ENCODE peak calls at places on chromosomes 11 and 22, in eight cellular contexts. O, P, E, Y, T, X, M and W are unnamed samples.

GRCh38 chr11:82045748-82046457 is 687.8 kb downstream of the FAM181B start:
- DNase-seq in O (no peak), P (no peak), T (no peak), Y (no peak), M (no peak), X (no peak), E (no peak), W (no peak)

GRCh38 chr11:33912405-33913361 is 20.8 kb upstream of the LMO2 start:
- DNase-seq in M (peak), T (no peak), E (peak), Y (peak), O (no peak), P (no peak), X (peak), W (no peak)

GRCh38 chr22:42626431-42626830 is 11.7 kb upstream of the POLDIP3 start:
- DNase-seq in X (no peak), P (no peak), Y (no peak), M (no peak), T (no peak), E (no peak), O (no peak), W (no peak)

GRCh38 chr22:50628543-50629134 is 687 bp upstream of the ARSA start:
- DNase-seq in M (no peak), Y (no peak), O (no peak), E (no peak), T (no peak), P (no peak), X (no peak), W (no peak)

GRCh38 chr22:50733521-50734342 is 4.3 kb upstream of the ACR start:
- DNase-seq in M (no peak), P (peak), X (peak), O (no peak), Y (no peak), T (peak), E (peak), W (no peak)

GRCh38 chr11:1073261-1073724 is 1.4 kb upstream of the MUC2 start:
- DNase-seq in X (peak), T (peak), E (peak), M (peak), Y (no peak), O (no peak), P (peak), W (no peak)

GRCh38 chr11:44607987-44608386 is 42.5 kb downstream of the CD82 start:
- DNase-seq in X (peak), E (no peak), O (no peak), M (no peak), Y (no peak), P (no peak), T (no peak), W (no peak)

GRCh38 chr11:124204008-124204407 is 20.9 kb downstream of the OR10D3 start:
- DNase-seq in O (no peak), M (no peak), Y (no peak), P (no peak), T (no peak), E (no peak), X (no peak), W (no peak)

GRCh38 chr11:46278387-46279173 is 1.1 kb downstream of the CREB3L1 start:
- DNase-seq in O (peak), P (peak), Y (no peak), X (peak), M (no peak), T (peak), E (no peak), W (peak)

GRCh38 chr22:48365386-48365785 is 1462.3 kb downstream of the BRD1 start:
- DNase-seq in X (no peak), P (no peak), M (no peak), E (no peak), Y (no peak), O (no peak), T (no peak), W (no peak)

GRCh38 chr22:25911243-25911972 is 169.4 kb downstream of the MYO18B start:
- DNase-seq in X (no peak), E (no peak), M (no peak), Y (no peak), P (no peak), T (no peak), O (no peak), W (no peak)

GRCh38 chr22:29635734-29636357 is 32.4 kb downstream of the NF2 start:
- DNase-seq in O (peak), M (peak), Y (peak), X (peak), T (no peak), E (no peak), P (no peak), W (no peak)

GRCh38 chr22:45211435-45211834 is 29.3 kb downstream of the KIAA0930 start:
- DNase-seq in X (no peak), O (no peak), Y (no peak), P (no peak), E (no peak), M (no peak), T (no peak), W (no peak)

GRCh38 chr11:69005631-69006368 is 7.2 kb downstream of the MRGPRF start:
- DNase-seq in M (no peak), X (no peak), Y (no peak), P (no peak), T (no peak), E (no peak), O (no peak), W (no peak)

GRCh38 chr22:50305658-50306566 is 1.5 kb downstream of the PLXNB2 start:
- DNase-seq in T (peak), M (peak), Y (peak), X (peak), E (peak), P (peak), O (peak), W (no peak)

GRCh38 chr11:125954945-125955640 is 9.2 kb downstream of the VSIG10L2 start:
- DNase-seq in P (no peak), M (no peak), X (no peak), O (no peak), E (no peak), T (no peak), Y (no peak), W (no peak)

GRCh38 chr11:68128682-68129327 is 7.6 kb upstream of the CHKA start:
- DNase-seq in O (no peak), X (peak), P (peak), T (peak), Y (no peak), M (no peak), E (peak), W (no peak)

GRCh38 chr22:47779474-47779873 is 1017.0 kb downstream of the TBC1D22A start:
- DNase-seq in E (no peak), P (no peak), O (no peak), T (no peak), M (no peak), X (no peak), Y (no peak), W (no peak)

GRCh38 chr11:11068113-11068512 is 210.3 kb upstream of the ZBED5 start:
- DNase-seq in P (no peak), T (no peak), Y (no peak), O (no peak), E (no peak), X (no peak), M (no peak), W (no peak)

GRCh38 chr22:19513823-19514222 is 10.4 kb downstream of the CLDN5 start:
- DNase-seq in Y (no peak), X (no peak), E (no peak), P (no peak), T (no peak), O (no peak), M (no peak), W (no peak)

GRCh38 chr11:84719935-84720577 is 907.1 kb downstream of the DLG2 start:
- DNase-seq in T (no peak), X (no peak), Y (no peak), M (no peak), P (peak), E (no peak), O (peak), W (peak)

GRCh38 chr22:37752189-37753061 is 55.3 kb upstream of the GCAT start:
- DNase-seq in M (peak), E (peak), X (peak), P (peak), T (peak), Y (no peak), O (no peak), W (peak)

GRCh38 chr11:45665933-45666647 is 668 bp upstream of the CHST1 start:
- DNase-seq in O (no peak), T (peak), Y (no peak), X (no peak), M (no peak), P (no peak), E (peak), W (no peak)

GRCh38 chr11:44732564-44732963 is 5.8 kb downstream of the TSPAN18 start:
- DNase-seq in T (no peak), P (peak), M (no peak), X (no peak), Y (no peak), E (no peak), O (no peak), W (no peak)

GRCh38 chr11:72643547-72643946 is 30.7 kb downstream of the PDE2A start:
- DNase-seq in P (peak), E (peak), X (no peak), O (no peak), Y (no peak), T (no peak), M (peak), W (no peak)

GRCh38 chr11:60334005-60334620 is 7.1 kb downstream of the MS4A6E start:
- DNase-seq in T (peak), Y (peak), M (peak), X (peak), E (peak), P (peak), O (peak), W (peak)

GRCh38 chr11:11265994-11266606 is 87.0 kb downstream of the CSNK2A3 start:
- DNase-seq in M (peak), E (no peak), Y (peak), T (no peak), X (peak), P (no peak), O (peak), W (peak)

GRCh38 chr11:19821412-19821875 is 108.8 kb downstream of the NAV2 start:
- DNase-seq in Y (no peak), P (no peak), O (no peak), T (no peak), X (no peak), M (no peak), E (no peak), W (no peak)

GRCh38 chr11:12330491-12331231 is 46.7 kb upstream of the PARVA start:
- DNase-seq in O (no peak), Y (no peak), P (no peak), T (no peak), X (peak), E (no peak), M (no peak), W (peak)

GRCh38 chr22:22788460-22789037 is 99.1 kb upstream of the IGLL5 start:
- DNase-seq in T (no peak), M (no peak), E (no peak), X (no peak), P (no peak), O (no peak), Y (no peak), W (no peak)

GRCh38 chr11:36540998-36541397 is 26.8 kb upstream of the RAG1 start:
- DNase-seq in E (no peak), P (peak), M (no peak), X (peak), Y (peak), T (no peak), O (no peak), W (no peak)

GRCh38 chr11:112837162-112837826 is 123.9 kb upstream of the NCAM1 start:
- DNase-seq in O (no peak), Y (no peak), P (no peak), T (no peak), X (no peak), E (no peak), M (no peak), W (no peak)
- TF ChIP-seq CTCF in O (no peak), Y (no peak), P (no peak), T (no peak), X (no peak), E (no peak), M (no peak), W (no peak)

DNA sequence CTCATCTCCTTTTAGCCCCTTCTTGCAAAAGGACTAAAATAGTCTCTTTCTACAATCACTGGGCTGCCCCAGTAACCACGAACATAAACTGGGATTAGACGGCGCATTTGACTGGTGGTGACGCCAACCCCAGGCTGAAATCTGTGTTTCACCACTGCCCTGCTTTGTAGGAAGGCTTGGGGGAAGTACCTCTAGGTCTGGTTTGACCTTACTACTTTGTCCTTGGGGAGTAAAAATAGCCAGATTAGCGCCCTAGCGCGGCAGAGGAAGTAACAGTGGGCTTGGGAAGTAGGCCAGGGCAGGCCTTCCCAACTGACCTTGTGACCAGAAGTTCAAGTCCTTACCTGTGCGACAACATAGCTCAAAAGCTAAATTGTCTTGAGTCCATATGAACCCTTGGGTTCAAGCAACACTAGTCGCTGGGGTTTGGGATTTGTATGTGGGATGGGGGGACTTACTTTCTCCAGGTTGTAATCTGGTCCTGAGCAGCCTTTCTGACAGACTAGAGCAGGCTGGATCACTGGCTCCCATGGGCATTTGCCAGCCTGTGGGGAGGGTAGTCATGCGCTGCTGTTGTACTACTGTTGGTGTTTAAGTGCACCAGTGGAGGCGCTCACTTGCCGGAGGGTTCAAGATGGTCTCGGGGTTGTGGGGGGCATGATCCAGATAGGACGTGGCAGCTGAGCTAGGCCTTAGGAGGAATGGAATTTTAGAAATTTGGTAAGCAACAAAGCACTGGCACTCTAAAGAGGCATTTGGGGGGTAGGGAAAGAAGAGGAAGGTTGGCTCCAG is 953 bp upstream of the PACS1 start:
- DNase-seq in T (peak), Y (peak), M (peak), P (peak), X (peak), E (peak), O (no peak), W (no peak)
- TF ChIP-seq CTCF in T (no peak), Y (no peak), M (peak), P (peak), X (peak), E (peak), O (no peak), W (no peak)

GRCh38 chr11:128467610-128468041 is 119.7 kb downstream of the ETS1 start:
- DNase-seq in M (peak), E (peak), T (no peak), O (no peak), Y (no peak), X (peak), P (no peak), W (peak)
- TF ChIP-seq CTCF in M (no peak), E (no peak), T (no peak), O (no peak), Y (no peak), X (peak), P (no peak), W (no peak)

DNA sequence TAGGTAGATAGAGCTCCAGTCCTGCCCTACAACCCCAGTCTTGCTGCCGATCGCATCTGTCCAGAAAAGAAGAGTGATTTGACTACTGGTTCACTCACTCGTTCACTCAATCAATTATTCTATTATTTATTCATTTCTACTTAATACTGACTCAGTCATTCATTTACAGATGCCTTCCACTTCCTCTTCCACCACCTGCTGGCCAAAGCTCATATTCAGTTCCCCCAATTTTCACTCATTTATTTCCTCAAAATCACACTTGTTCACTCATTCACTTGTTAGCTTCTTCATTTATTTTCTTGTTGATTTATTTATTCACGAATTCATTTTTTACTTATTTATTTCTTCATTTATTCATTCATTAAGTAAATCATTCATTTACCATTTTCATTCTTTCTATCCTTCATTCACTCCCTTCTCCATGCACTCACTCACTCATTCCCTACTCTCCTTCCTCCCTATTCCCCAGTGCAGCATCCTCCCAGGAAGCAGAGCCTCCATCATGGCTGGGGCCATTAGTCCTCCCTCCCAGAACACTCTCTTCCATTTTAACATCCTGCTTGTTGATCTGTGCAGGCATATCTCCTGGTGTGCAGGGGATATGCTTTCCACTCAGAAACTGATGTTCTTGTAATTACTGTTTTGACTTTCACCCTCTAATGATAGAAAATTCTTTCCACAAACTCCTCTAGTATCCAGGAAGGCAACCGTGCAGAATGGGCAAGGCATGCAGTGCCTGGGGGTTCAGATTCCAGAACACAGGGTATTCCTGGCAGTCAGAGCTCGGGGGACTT is 281.0 kb downstream of the TENM4 start:
- DNase-seq in Y (no peak), M (no peak), T (no peak), X (no peak), O (no peak), E (no peak), P (no peak), W (no peak)
- TF ChIP-seq CTCF in Y (no peak), M (peak), T (no peak), X (peak), O (no peak), E (no peak), P (no peak), W (peak)